ENCODE peak calls at places on chromosomes 12 and 14, in ten cellular contexts. One of them, this sample, is unnamed. For H3K36me3 and H3K4me1, the result is how much of the 10 kb centered on the place peaks cover.

GRCh38 chr12:82896979-82897378 is 210.3 kb downstream of the TMTC2 start:
- DNase-seq in heart left ventricle: no peak
- DNase-seq in CD8-positive, alpha-beta T cell: no peak
- DNase-seq in GM23248: peak
- DNase-seq in psoas muscle: no peak
- DNase-seq in neuronal stem cell: no peak
- DNase-seq in trophoblast cell: peak
- DNase-seq in cardiac muscle cell: no peak
- DNase-seq in sigmoid colon: no peak
- DNase-seq in endodermal cell: no peak
- DNase-seq in this sample: peak

GRCh38 chr12:102539651-102540553 is 59.5 kb upstream of the IGF1 start:
- DNase-seq in heart left ventricle: no peak
- DNase-seq in CD8-positive, alpha-beta T cell: no peak
- DNase-seq in GM23248: peak
- DNase-seq in psoas muscle: no peak
- DNase-seq in neuronal stem cell: peak
- DNase-seq in trophoblast cell: peak
- DNase-seq in cardiac muscle cell: peak
- DNase-seq in sigmoid colon: no peak
- DNase-seq in endodermal cell: peak
- DNase-seq in this sample: no peak

GRCh38 chr12:46159239-46159901 is 109.5 kb downstream of the SLC38A1 start:
- DNase-seq in heart left ventricle: no peak
- DNase-seq in CD8-positive, alpha-beta T cell: no peak
- DNase-seq in GM23248: no peak
- DNase-seq in psoas muscle: no peak
- DNase-seq in neuronal stem cell: no peak
- DNase-seq in trophoblast cell: no peak
- DNase-seq in cardiac muscle cell: no peak
- DNase-seq in sigmoid colon: no peak
- DNase-seq in endodermal cell: no peak
- DNase-seq in this sample: no peak

GRCh38 chr14:50530794-50531193 is 1.6 kb downstream of the MAP4K5 start:
- DNase-seq in heart left ventricle: no peak
- DNase-seq in CD8-positive, alpha-beta T cell: no peak
- DNase-seq in GM23248: peak
- DNase-seq in psoas muscle: no peak
- DNase-seq in neuronal stem cell: no peak
- DNase-seq in trophoblast cell: no peak
- DNase-seq in cardiac muscle cell: no peak
- DNase-seq in sigmoid colon: no peak
- DNase-seq in endodermal cell: no peak
- DNase-seq in this sample: no peak

GRCh38 chr12:105420659-105421240 is 90.3 kb downstream of the C12orf75 start:
- DNase-seq in heart left ventricle: peak
- DNase-seq in CD8-positive, alpha-beta T cell: peak
- DNase-seq in GM23248: peak
- DNase-seq in psoas muscle: peak
- DNase-seq in neuronal stem cell: peak
- DNase-seq in trophoblast cell: peak
- DNase-seq in cardiac muscle cell: peak
- DNase-seq in sigmoid colon: peak
- DNase-seq in endodermal cell: peak
- DNase-seq in this sample: peak

GRCh38 chr14:91417983-91418386 is 365 bp upstream of the CCDC88C start:
- DNase-seq in heart left ventricle: no peak
- DNase-seq in CD8-positive, alpha-beta T cell: peak
- DNase-seq in GM23248: peak
- DNase-seq in psoas muscle: peak
- DNase-seq in neuronal stem cell: peak
- DNase-seq in trophoblast cell: peak
- DNase-seq in cardiac muscle cell: no peak
- DNase-seq in sigmoid colon: no peak
- DNase-seq in endodermal cell: peak
- DNase-seq in this sample: peak

GRCh38 chr14:95943699-95944098 is 67.1 kb downstream of the TUNAR start:
- DNase-seq in heart left ventricle: no peak
- DNase-seq in CD8-positive, alpha-beta T cell: no peak
- DNase-seq in GM23248: no peak
- DNase-seq in psoas muscle: no peak
- DNase-seq in neuronal stem cell: peak
- DNase-seq in trophoblast cell: no peak
- DNase-seq in cardiac muscle cell: no peak
- DNase-seq in sigmoid colon: no peak
- DNase-seq in endodermal cell: no peak
- DNase-seq in this sample: no peak

GRCh38 chr14:105165134-105165704 is 3.4 kb downstream of the JAG2 start:
- DNase-seq in heart left ventricle: no peak
- DNase-seq in CD8-positive, alpha-beta T cell: no peak
- DNase-seq in GM23248: no peak
- DNase-seq in psoas muscle: no peak
- DNase-seq in neuronal stem cell: no peak
- DNase-seq in trophoblast cell: no peak
- DNase-seq in cardiac muscle cell: no peak
- DNase-seq in sigmoid colon: no peak
- DNase-seq in endodermal cell: no peak
- DNase-seq in this sample: no peak

GRCh38 chr14:91754185-91754584 is 22.3 kb upstream of the CATSPERB start:
- DNase-seq in heart left ventricle: no peak
- DNase-seq in CD8-positive, alpha-beta T cell: no peak
- DNase-seq in GM23248: no peak
- DNase-seq in psoas muscle: no peak
- DNase-seq in neuronal stem cell: no peak
- DNase-seq in trophoblast cell: no peak
- DNase-seq in cardiac muscle cell: no peak
- DNase-seq in sigmoid colon: no peak
- DNase-seq in endodermal cell: no peak
- DNase-seq in this sample: no peak

GRCh38 chr12:2016862-2017723 is 12.8 kb upstream of the DCP1B start:
- DNase-seq in heart left ventricle: no peak
- DNase-seq in CD8-positive, alpha-beta T cell: no peak
- DNase-seq in GM23248: no peak
- DNase-seq in psoas muscle: no peak
- DNase-seq in neuronal stem cell: no peak
- DNase-seq in trophoblast cell: no peak
- DNase-seq in cardiac muscle cell: no peak
- DNase-seq in sigmoid colon: no peak
- DNase-seq in endodermal cell: no peak
- DNase-seq in this sample: no peak

GRCh38 chr12:130957304-130957621 is 3.6 kb downstream of the ADGRD1 start:
- DNase-seq in heart left ventricle: no peak
- DNase-seq in CD8-positive, alpha-beta T cell: no peak
- DNase-seq in GM23248: no peak
- DNase-seq in psoas muscle: no peak
- DNase-seq in neuronal stem cell: no peak
- DNase-seq in trophoblast cell: no peak
- DNase-seq in cardiac muscle cell: no peak
- DNase-seq in sigmoid colon: no peak
- DNase-seq in endodermal cell: no peak
- DNase-seq in this sample: no peak

GRCh38 chr14:97692084-97692483 is 894.9 kb downstream of the VRK1 start:
- DNase-seq in heart left ventricle: no peak
- DNase-seq in CD8-positive, alpha-beta T cell: no peak
- DNase-seq in GM23248: no peak
- DNase-seq in psoas muscle: no peak
- DNase-seq in neuronal stem cell: no peak
- DNase-seq in trophoblast cell: no peak
- DNase-seq in cardiac muscle cell: no peak
- DNase-seq in sigmoid colon: no peak
- DNase-seq in endodermal cell: no peak
- DNase-seq in this sample: no peak

GRCh38 chr14:89629383-89629782 is 212.3 kb upstream of the FOXN3 start:
- DNase-seq in heart left ventricle: no peak
- DNase-seq in CD8-positive, alpha-beta T cell: no peak
- DNase-seq in GM23248: no peak
- DNase-seq in psoas muscle: no peak
- DNase-seq in neuronal stem cell: no peak
- DNase-seq in trophoblast cell: no peak
- DNase-seq in cardiac muscle cell: no peak
- DNase-seq in sigmoid colon: no peak
- DNase-seq in endodermal cell: no peak
- DNase-seq in this sample: no peak

GRCh38 chr12:25162866-25163265 is 32.1 kb downstream of the DNAI7 start:
- DNase-seq in heart left ventricle: no peak
- DNase-seq in CD8-positive, alpha-beta T cell: no peak
- DNase-seq in GM23248: no peak
- DNase-seq in psoas muscle: no peak
- DNase-seq in neuronal stem cell: no peak
- DNase-seq in trophoblast cell: no peak
- DNase-seq in cardiac muscle cell: no peak
- DNase-seq in sigmoid colon: no peak
- DNase-seq in endodermal cell: no peak
- DNase-seq in this sample: no peak

GRCh38 chr14:91405241-91405721 is 12.3 kb downstream of the CCDC88C start:
- DNase-seq in heart left ventricle: no peak
- DNase-seq in CD8-positive, alpha-beta T cell: peak
- DNase-seq in GM23248: no peak
- DNase-seq in psoas muscle: no peak
- DNase-seq in neuronal stem cell: no peak
- DNase-seq in trophoblast cell: no peak
- DNase-seq in cardiac muscle cell: no peak
- DNase-seq in sigmoid colon: no peak
- DNase-seq in endodermal cell: no peak
- DNase-seq in this sample: no peak

GRCh38 chr12:4909734-4910501 is at the start of gene KCNA1:
- DNase-seq in heart left ventricle: no peak
- DNase-seq in CD8-positive, alpha-beta T cell: no peak
- DNase-seq in GM23248: peak
- DNase-seq in psoas muscle: peak
- DNase-seq in neuronal stem cell: peak
- DNase-seq in trophoblast cell: no peak
- DNase-seq in cardiac muscle cell: peak
- DNase-seq in sigmoid colon: peak
- DNase-seq in endodermal cell: peak
- DNase-seq in this sample: no peak

GRCh38 chr12:27922591-27923139 is 49.9 kb downstream of the PTHLH start:
- DNase-seq in heart left ventricle: no peak
- DNase-seq in CD8-positive, alpha-beta T cell: no peak
- DNase-seq in GM23248: peak
- DNase-seq in psoas muscle: no peak
- DNase-seq in neuronal stem cell: no peak
- DNase-seq in trophoblast cell: peak
- DNase-seq in cardiac muscle cell: no peak
- DNase-seq in sigmoid colon: no peak
- DNase-seq in endodermal cell: no peak
- DNase-seq in this sample: no peak

GRCh38 chr12:98513379-98514318 is 1.7 kb upstream of the TMPO start:
- DNase-seq in heart left ventricle: no peak
- DNase-seq in CD8-positive, alpha-beta T cell: no peak
- DNase-seq in GM23248: no peak
- DNase-seq in psoas muscle: no peak
- DNase-seq in neuronal stem cell: no peak
- DNase-seq in trophoblast cell: no peak
- DNase-seq in cardiac muscle cell: no peak
- DNase-seq in sigmoid colon: no peak
- DNase-seq in endodermal cell: no peak
- DNase-seq in this sample: no peak

DNA sequence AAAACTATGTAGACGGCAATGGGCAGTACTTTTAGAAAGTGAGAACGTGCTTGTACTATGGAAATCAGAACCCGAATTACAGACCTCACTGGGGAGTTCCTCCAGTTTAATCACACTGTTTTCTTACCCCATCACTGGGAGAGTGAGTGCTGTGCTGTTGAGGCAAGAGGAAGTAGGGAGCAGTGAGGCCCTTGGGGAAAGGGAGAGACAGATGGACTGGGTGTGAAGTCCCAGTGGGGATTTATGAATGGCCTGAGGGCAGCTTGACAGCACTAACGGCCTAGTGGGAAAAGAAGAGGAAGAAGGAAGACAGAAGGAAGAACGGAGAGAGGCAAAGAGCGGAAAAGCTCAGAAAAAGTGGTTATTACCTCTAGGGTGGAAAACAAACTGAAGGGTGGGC is 5.7 kb downstream of the MCRS1 start:
- DNase-seq in heart left ventricle: no peak
- DNase-seq in CD8-positive, alpha-beta T cell: no peak
- DNase-seq in GM23248: no peak
- DNase-seq in psoas muscle: no peak
- DNase-seq in neuronal stem cell: no peak
- DNase-seq in trophoblast cell: no peak
- DNase-seq in cardiac muscle cell: no peak
- DNase-seq in sigmoid colon: no peak
- DNase-seq in endodermal cell: no peak
- DNase-seq in this sample: no peak
- H3K36me3 ChIP-seq in heart left ventricle: under half
- H3K36me3 ChIP-seq in CD8-positive, alpha-beta T cell: under half
- H3K36me3 ChIP-seq in GM23248: under half
- H3K36me3 ChIP-seq in psoas muscle: half or more
- H3K36me3 ChIP-seq in neuronal stem cell: half or more
- H3K36me3 ChIP-seq in trophoblast cell: half or more
- H3K36me3 ChIP-seq in cardiac muscle cell: under half
- H3K36me3 ChIP-seq in sigmoid colon: under half
- H3K36me3 ChIP-seq in endodermal cell: half or more
- H3K36me3 ChIP-seq in this sample: half or more

GRCh38 chr12:123140675-123141614 is 9.9 kb downstream of the PITPNM2 start:
- DNase-seq in heart left ventricle: no peak
- DNase-seq in CD8-positive, alpha-beta T cell: no peak
- DNase-seq in GM23248: no peak
- DNase-seq in psoas muscle: no peak
- DNase-seq in neuronal stem cell: no peak
- DNase-seq in trophoblast cell: no peak
- DNase-seq in cardiac muscle cell: no peak
- DNase-seq in sigmoid colon: no peak
- DNase-seq in endodermal cell: no peak
- DNase-seq in this sample: no peak
- H3K27ac ChIP-seq in heart left ventricle: peak
- H3K27ac ChIP-seq in CD8-positive, alpha-beta T cell: no peak
- H3K27ac ChIP-seq in GM23248: peak
- H3K27ac ChIP-seq in psoas muscle: peak
- H3K27ac ChIP-seq in neuronal stem cell: no peak
- H3K27ac ChIP-seq in trophoblast cell: no peak
- H3K27ac ChIP-seq in cardiac muscle cell: peak
- H3K27ac ChIP-seq in sigmoid colon: peak
- H3K27ac ChIP-seq in endodermal cell: peak
- H3K27ac ChIP-seq in this sample: peak

GRCh38 chr12:75975692-75976091 is 55.9 kb downstream of the PHLDA1 start:
- DNase-seq in heart left ventricle: no peak
- DNase-seq in CD8-positive, alpha-beta T cell: no peak
- DNase-seq in GM23248: no peak
- DNase-seq in psoas muscle: no peak
- DNase-seq in neuronal stem cell: no peak
- DNase-seq in trophoblast cell: no peak
- DNase-seq in cardiac muscle cell: no peak
- DNase-seq in sigmoid colon: no peak
- DNase-seq in endodermal cell: no peak
- DNase-seq in this sample: no peak
- H3K4me1 ChIP-seq in heart left ventricle: under half
- H3K4me1 ChIP-seq in CD8-positive, alpha-beta T cell: under half
- H3K4me1 ChIP-seq in GM23248: under half
- H3K4me1 ChIP-seq in psoas muscle: under half
- H3K4me1 ChIP-seq in neuronal stem cell: under half
- H3K4me1 ChIP-seq in trophoblast cell: under half
- H3K4me1 ChIP-seq in cardiac muscle cell: under half
- H3K4me1 ChIP-seq in sigmoid colon: under half
- H3K4me1 ChIP-seq in endodermal cell: under half
- H3K4me1 ChIP-seq in this sample: under half

DNA sequence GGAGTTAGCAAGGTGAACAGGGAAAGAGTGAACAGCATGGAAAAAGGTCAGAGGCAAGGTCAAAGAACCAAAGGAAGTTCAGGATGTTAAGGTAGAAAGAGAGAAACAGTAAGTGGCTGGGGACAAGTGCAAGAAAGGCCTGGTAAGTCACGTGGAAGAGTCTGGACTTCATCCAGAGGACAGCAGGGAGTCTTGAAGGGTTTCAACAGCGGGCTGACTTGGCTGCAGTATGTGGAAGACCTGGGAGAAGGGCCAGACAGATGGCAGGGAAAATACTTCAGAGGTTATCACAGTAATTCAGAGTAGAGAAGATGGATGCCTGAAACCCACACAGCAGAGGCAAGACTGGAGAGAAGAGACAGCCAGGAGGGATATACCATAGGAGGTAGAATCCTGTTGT is 34.0 kb downstream of the CIT start:
- DNase-seq in heart left ventricle: no peak
- DNase-seq in CD8-positive, alpha-beta T cell: no peak
- DNase-seq in GM23248: peak
- DNase-seq in psoas muscle: no peak
- DNase-seq in neuronal stem cell: no peak
- DNase-seq in trophoblast cell: no peak
- DNase-seq in cardiac muscle cell: peak
- DNase-seq in sigmoid colon: no peak
- DNase-seq in endodermal cell: no peak
- DNase-seq in this sample: no peak
- H3K36me3 ChIP-seq in heart left ventricle: under half
- H3K36me3 ChIP-seq in CD8-positive, alpha-beta T cell: under half
- H3K36me3 ChIP-seq in GM23248: under half
- H3K36me3 ChIP-seq in psoas muscle: under half
- H3K36me3 ChIP-seq in neuronal stem cell: half or more
- H3K36me3 ChIP-seq in trophoblast cell: under half
- H3K36me3 ChIP-seq in cardiac muscle cell: under half
- H3K36me3 ChIP-seq in sigmoid colon: under half
- H3K36me3 ChIP-seq in endodermal cell: under half
- H3K36me3 ChIP-seq in this sample: under half